ENCODE peak calls at places on chromosomes 6 and 20, in seven cellular contexts. Z, Y, H, M, F, R and V are unnamed samples.

GRCh38 chr6:2197984-2198383 is 47.4 kb downstream of the GMDS start:
- DNase-seq in Z (no peak), Y (no peak), H (no peak), M (no peak), F (no peak), R (no peak), V (no peak)

GRCh38 chr20:62787866-62788265 is 8.4 kb upstream of the MRGBP start:
- DNase-seq in Z (no peak), Y (no peak), H (no peak), M (no peak), F (no peak), R (no peak), V (no peak)

GRCh38 chr20:16479666-16480065 is 93.6 kb downstream of the KIF16B start:
- DNase-seq in Z (no peak), Y (no peak), H (no peak), M (peak), F (no peak), R (no peak), V (no peak)

GRCh38 chr6:34912715-34913464 is 23.8 kb downstream of the ANKS1A start:
- DNase-seq in Z (no peak), Y (peak), H (no peak), M (no peak), F (no peak), R (no peak), V (no peak)

GRCh38 chr6:28944412-28945006 is 20.7 kb upstream of the TRIM27 start:
- DNase-seq in Z (peak), Y (peak), H (no peak), M (peak), F (peak), R (peak), V (peak)

GRCh38 chr6:168908166-168908565 is 345.5 kb downstream of the THBS2 start:
- DNase-seq in Z (no peak), Y (no peak), H (no peak), M (no peak), F (no peak), R (no peak), V (no peak)

GRCh38 chr20:63082308-63082938 is 75.7 kb upstream of the BHLHE23 start:
- DNase-seq in Z (peak), Y (no peak), H (no peak), M (peak), F (no peak), R (peak), V (peak)

GRCh38 chr6:10613693-10614092 is 80.7 kb downstream of the C6orf52 start:
- DNase-seq in Z (no peak), Y (no peak), H (no peak), M (no peak), F (no peak), R (no peak), V (no peak)

GRCh38 chr6:65259080-65259479 is 447.9 kb downstream of the EYS start:
- DNase-seq in Z (no peak), Y (no peak), H (no peak), M (peak), F (no peak), R (no peak), V (peak)

GRCh38 chr6:150267686-150268561 is 100.9 kb upstream of the IYD start:
- DNase-seq in Z (no peak), Y (no peak), H (no peak), M (no peak), F (no peak), R (peak), V (no peak)

GRCh38 chr6:97468981-97469380 is 186.0 kb upstream of the MMS22L start:
- DNase-seq in Z (no peak), Y (no peak), H (no peak), M (no peak), F (no peak), R (no peak), V (no peak)

GRCh38 chr6:168645326-168645725 is 204.3 kb downstream of the SMOC2 start:
- DNase-seq in Z (no peak), Y (no peak), H (no peak), M (no peak), F (no peak), R (no peak), V (no peak)

GRCh38 chr6:1063671-1064355 is 248.1 kb upstream of the FOXQ1 start:
- DNase-seq in Z (no peak), Y (no peak), H (no peak), M (no peak), F (no peak), R (no peak), V (no peak)

GRCh38 chr6:6390849-6391602 is 70.6 kb upstream of the F13A1 start:
- DNase-seq in Z (no peak), Y (peak), H (no peak), M (no peak), F (no peak), R (no peak), V (no peak)

GRCh38 chr20:15895126-15895525 is 678.1 kb downstream of the KIF16B start:
- DNase-seq in Z (no peak), Y (no peak), H (no peak), M (no peak), F (no peak), R (no peak), V (no peak)

GRCh38 chr6:6566766-6567165 is 21.8 kb upstream of the LY86 start:
- DNase-seq in Z (no peak), Y (no peak), H (no peak), M (no peak), F (no peak), R (no peak), V (no peak)

GRCh38 chr20:45359406-45360148 is 3.4 kb upstream of the SYS1 start:
- DNase-seq in Z (no peak), Y (no peak), H (no peak), M (peak), F (no peak), R (no peak), V (no peak)

GRCh38 chr6:121688974-121689373 is 253.5 kb downstream of the GJA1 start:
- DNase-seq in Z (no peak), Y (no peak), H (no peak), M (no peak), F (no peak), R (no peak), V (no peak)

GRCh38 chr20:32241807-32242206 is 34.1 kb downstream of the POFUT1 start:
- DNase-seq in Z (no peak), Y (no peak), H (no peak), M (no peak), F (no peak), R (no peak), V (no peak)

GRCh38 chr6:46078294-46078693 is 51.5 kb upstream of the ENPP4 start:
- DNase-seq in Z (no peak), Y (no peak), H (no peak), M (no peak), F (no peak), R (no peak), V (no peak)

GRCh38 chr20:48823960-48824497 is 3.8 kb downstream of the PREX1 start:
- DNase-seq in Z (no peak), Y (peak), H (no peak), M (no peak), F (no peak), R (no peak), V (no peak)

GRCh38 chr6:57216235-57217101 is 5.6 kb downstream of the RAB23 start:
- DNase-seq in Z (no peak), Y (no peak), H (no peak), M (no peak), F (no peak), R (no peak), V (peak)

GRCh38 chr6:30562470-30563425 is 5.7 kb downstream of the PRR3 start:
- DNase-seq in Z (no peak), Y (no peak), H (no peak), M (no peak), F (no peak), R (no peak), V (no peak)

GRCh38 chr6:107083921-107084320 is 31.4 kb downstream of the BEND3 start:
- DNase-seq in Z (no peak), Y (no peak), H (no peak), M (no peak), F (no peak), R (no peak), V (peak)

GRCh38 chr20:15455279-15455678 is 1117.9 kb upstream of the FLRT3 start:
- DNase-seq in Z (no peak), Y (no peak), H (no peak), M (no peak), F (no peak), R (no peak), V (no peak)

GRCh38 chr6:168355716-168356522 is 36.3 kb upstream of the DACT2 start:
- DNase-seq in Z (peak), Y (no peak), H (peak), M (peak), F (peak), R (peak), V (peak)

GRCh38 chr20:63044204-63044600 is 37.4 kb upstream of the BHLHE23 start:
- DNase-seq in Z (no peak), Y (no peak), H (no peak), M (no peak), F (no peak), R (no peak), V (no peak)

GRCh38 chr6:11681770-11682169 is 96.8 kb downstream of the ADTRP start:
- DNase-seq in Z (no peak), Y (no peak), H (no peak), M (no peak), F (no peak), R (no peak), V (no peak)

GRCh38 chr6:13733178-13733851 is 21.7 kb upstream of the RANBP9 start:
- DNase-seq in Z (no peak), Y (no peak), H (no peak), M (peak), F (no peak), R (no peak), V (peak)

GRCh38 chr6:132675749-132676148 is 16.8 kb upstream of the TAAR1 start:
- DNase-seq in Z (no peak), Y (no peak), H (no peak), M (no peak), F (no peak), R (no peak), V (no peak)

GRCh38 chr6:47242483-47243386 is 67.0 kb downstream of the TNFRSF21 start:
- DNase-seq in Z (no peak), Y (peak), H (peak), M (no peak), F (peak), R (peak), V (peak)

GRCh38 chr6:4066029-4066755 is 12.7 kb downstream of the FAM217A start:
- DNase-seq in Z (no peak), Y (no peak), H (no peak), M (peak), F (no peak), R (no peak), V (peak)

GRCh38 chr20:1357921-1358671 is 29.2 kb upstream of the SDCBP2 start:
- DNase-seq in Z (no peak), Y (no peak), H (no peak), M (no peak), F (no peak), R (no peak), V (no peak)
- TF ChIP-seq JUND in Z (no peak), Y (no peak), H (no peak), M (no peak), F (peak), R (no peak), V (no peak)

DNA sequence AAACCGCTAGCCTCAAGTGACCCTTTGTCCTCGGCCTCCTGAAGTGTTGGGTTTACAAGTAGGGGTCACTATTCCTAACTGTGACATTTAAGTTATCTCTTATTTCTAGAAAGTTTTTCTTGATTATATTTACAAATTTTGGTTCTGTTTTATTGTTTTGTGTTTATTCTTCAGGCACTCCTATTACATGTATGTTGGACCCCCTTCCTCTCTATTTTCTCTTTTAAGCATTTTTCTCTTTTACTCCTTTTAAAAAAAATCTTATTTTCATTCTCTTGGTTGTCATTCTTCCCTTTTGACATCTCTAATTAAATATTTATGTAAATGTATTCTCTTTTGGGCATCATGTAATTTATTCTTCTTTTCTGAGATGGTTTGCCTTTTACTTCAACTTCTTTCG is 50.4 kb upstream of the MAP3K7 start:
- DNase-seq in Z (no peak), Y (no peak), H (no peak), M (no peak), F (no peak), R (no peak), V (no peak)
- TF ChIP-seq JUND in Z (no peak), Y (no peak), H (no peak), M (no peak), F (no peak), R (no peak), V (no peak)

DNA sequence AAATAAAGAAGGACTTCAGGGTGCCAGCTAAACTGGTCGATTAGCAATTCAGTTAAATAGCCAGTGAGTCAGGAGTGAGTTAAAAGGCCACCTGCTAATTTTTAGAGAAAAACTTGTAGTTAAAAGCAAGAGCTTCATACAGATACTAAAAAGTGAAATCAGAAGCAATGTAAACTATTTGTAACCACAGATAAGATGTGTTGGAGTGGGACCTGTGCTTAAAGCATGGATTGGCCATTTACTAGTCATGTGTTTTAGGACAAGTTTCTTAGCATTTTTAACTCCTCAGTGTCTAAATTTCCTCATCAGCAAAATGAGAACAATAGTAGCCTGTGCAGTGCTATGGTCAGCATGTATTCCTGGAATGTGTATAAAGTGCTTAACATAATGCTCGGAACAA is 23.8 kb upstream of the HDDC2 start:
- DNase-seq in Z (no peak), Y (no peak), H (no peak), M (no peak), F (no peak), R (no peak), V (no peak)
- TF ChIP-seq JUND in Z (no peak), Y (no peak), H (no peak), M (no peak), F (no peak), R (no peak), V (no peak)

GRCh38 chr20:50379049-50379990 is 130.9 kb upstream of the PTPN1 start:
- DNase-seq in Z (no peak), Y (no peak), H (no peak), M (no peak), F (peak), R (no peak), V (no peak)
- TF ChIP-seq JUND in Z (no peak), Y (no peak), H (no peak), M (no peak), F (no peak), R (no peak), V (no peak)